ENCODE peak calls at places on chromosomes 4 and X, in eight cellular contexts. H is stomach, B is sigmoid colon, E is transverse colon, S is suprapubic skin, P is HepG2, F is K562, Z is SK-N-SH. I is an unnamed sample.

GRCh38 chr4:155539746-155540145 is 126.9 kb upstream of the GUCY1A1 start:
- DNase-seq in S (no peak), P (no peak), Z (no peak), E (no peak), H (no peak), B (no peak), F (no peak), I (no peak)

GRCh38 chr4:107035711-107036601 is at the start of gene DKK2:
- DNase-seq in H (no peak), F (no peak), Z (peak; percentile 40), E (peak; percentile 10), P (no peak), B (peak; percentile 74), S (peak; percentile 78), I (no peak)

GRCh38 chr4:95129036-95129435 is 371.3 kb downstream of the BMPR1B start:
- DNase-seq in H (no peak), Z (no peak), S (no peak), P (no peak), F (no peak), B (no peak), E (no peak), I (no peak)

GRCh38 chr4:153257151-153257620 is 52.9 kb downstream of the TRIM2 start:
- DNase-seq in P (no peak), E (no peak), S (no peak), F (no peak), B (no peak), Z (peak; percentile 70), H (no peak), I (no peak)

GRCh38 chr4:70728096-70728495 is 6.3 kb downstream of the RUFY3 start:
- DNase-seq in H (no peak), Z (no peak), P (no peak), B (no peak), S (no peak), E (no peak), F (no peak), I (peak; percentile 44)

GRCh38 chrX:8235026-8235425 is 64.0 kb upstream of the VCX2 start:
- DNase-seq in P (no peak), Z (no peak), S (no peak), F (no peak), H (no peak), E (no peak), B (no peak), I (no peak)

GRCh38 chrX:155886409-155886808 is 5.3 kb downstream of the VAMP7 start:
- DNase-seq in E (no peak), S (no peak), B (no peak), F (no peak), H (no peak), Z (no peak), P (no peak), I (no peak)

GRCh38 chrX:119734897-119735339 is 23.5 kb upstream of the SOWAHD start:
- DNase-seq in E (peak; percentile 19), H (peak; percentile 49), P (no peak), F (no peak), Z (peak; percentile 35), B (peak; percentile 78), S (no peak), I (peak; percentile 77)

GRCh38 chr4:53592686-53593641 is 1.7 kb upstream of the LNX1 start:
- DNase-seq in E (peak; percentile 69), H (peak; percentile 77), B (no peak), Z (no peak), F (peak; percentile 66), P (no peak), S (peak; percentile 73), I (peak; percentile 43)

GRCh38 chrX:132591719-132592275 is 103.0 kb upstream of the MBNL3 start:
- DNase-seq in P (no peak), E (no peak), Z (no peak), H (no peak), F (no peak), B (no peak), S (no peak), I (no peak)

GRCh38 chr4:8274772-8275241 is 5.3 kb downstream of the HTRA3 start:
- DNase-seq in E (peak; percentile 74), B (peak; percentile 98), H (peak; percentile 53), Z (peak; percentile 95), S (peak; percentile 94), F (no peak), P (no peak), I (peak; percentile 90)

GRCh38 chr4:1547863-1548637 is 136.1 kb downstream of the FAM53A start:
- DNase-seq in S (no peak), H (no peak), P (no peak), F (no peak), B (no peak), Z (no peak), E (no peak), I (peak; percentile 87)

GRCh38 chrX:153306527-153307115 is 14.9 kb downstream of the PNMA6F start:
- DNase-seq in P (no peak), S (no peak), F (no peak), B (no peak), Z (no peak), E (no peak), H (no peak), I (peak; percentile 22)

GRCh38 chrX:13843150-13843721 is 26.3 kb upstream of the GPM6B start:
- DNase-seq in P (no peak), S (no peak), Z (no peak), H (no peak), B (no peak), F (no peak), E (no peak), I (no peak)

GRCh38 chrX:16666541-16666940 is 16.6 kb downstream of the S100G start:
- DNase-seq in Z (no peak), S (no peak), E (no peak), P (no peak), F (no peak), B (no peak), H (no peak), I (no peak)

GRCh38 chrX:3154386-3154991 is 113.2 kb downstream of the ARSF start:
- DNase-seq in H (no peak), Z (no peak), E (no peak), B (no peak), F (no peak), S (no peak), P (no peak), I (no peak)

GRCh38 chr4:119207051-119207450 is 5.5 kb upstream of the USP53 start:
- DNase-seq in S (no peak), E (no peak), F (no peak), H (no peak), P (no peak), B (no peak), Z (no peak), I (no peak)

GRCh38 chr4:124806403-124806802 is 93.9 kb upstream of the ANKRD50 start:
- DNase-seq in B (no peak), S (no peak), Z (no peak), P (no peak), H (no peak), E (no peak), F (peak; percentile 4), I (no peak)

DNA sequence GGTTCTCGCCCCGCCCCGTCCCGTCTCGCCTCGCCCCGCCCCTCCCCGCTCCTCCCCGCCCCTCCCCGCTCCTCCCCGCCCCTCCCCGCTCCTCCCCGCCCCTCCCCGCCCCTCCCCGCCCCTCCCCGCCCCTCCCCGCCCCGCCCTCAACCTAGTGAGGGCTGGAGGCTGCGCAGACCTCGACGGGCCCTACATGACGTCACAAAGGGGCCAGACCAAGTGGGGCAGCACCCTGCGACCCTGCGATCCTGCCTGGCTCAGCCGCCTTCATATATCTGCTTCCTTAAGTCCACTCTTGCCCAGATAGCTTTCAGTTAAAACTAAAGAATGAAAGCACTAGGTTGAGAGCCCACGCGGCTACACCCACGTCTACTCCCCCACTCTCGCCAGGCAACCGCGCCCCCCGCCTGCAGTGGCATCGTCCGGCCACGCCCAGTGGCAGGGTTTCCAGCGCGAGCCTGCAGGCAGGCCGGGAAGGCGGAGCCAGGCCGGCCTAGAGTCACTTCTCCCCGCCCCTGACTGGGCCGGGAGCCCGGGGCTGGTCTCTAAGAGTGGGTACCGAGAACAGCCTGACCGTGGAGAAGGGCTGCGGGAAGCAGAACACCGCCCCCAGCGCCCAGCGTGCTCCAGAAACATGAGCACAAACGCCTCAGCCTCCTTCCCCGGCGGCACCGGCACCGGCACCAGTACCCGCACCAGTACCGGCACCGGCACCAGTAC is 1.5 kb upstream of the MAOA start:
- DNase-seq in H (peak; percentile 94), S (peak; percentile 93), E (peak; percentile 93), Z (peak; percentile 90), B (peak; percentile 97), F (peak; percentile 84), P (peak; percentile 85), I (peak; percentile 92)
- TF ChIP-seq POLR2AphosphoS5 in H (peak; percentile 92), S (no peak), E (peak; percentile 92), Z (no peak), B (peak; percentile 84), F (no peak), P (peak; percentile 49), I (peak; percentile 87)

GRCh38 chrX:49153467-49153866 is 9.1 kb upstream of the MAGIX start:
- DNase-seq in S (no peak), B (no peak), H (no peak), F (no peak), E (no peak), P (no peak), Z (no peak), I (no peak)
- TF ChIP-seq EP300 in S (no peak), B (no peak), H (no peak), F (no peak), E (no peak), P (no peak), Z (no peak), I (no peak)

GRCh38 chr4:26287748-26288147 is 33.1 kb upstream of the RBPJ start:
- DNase-seq in B (no peak), P (no peak), S (no peak), Z (no peak), E (no peak), H (no peak), F (no peak), I (no peak)

GRCh38 chr4:26285272-26285671 is 35.5 kb upstream of the RBPJ start:
- DNase-seq in Z (no peak), B (no peak), P (no peak), H (no peak), E (no peak), S (no peak), F (no peak), I (no peak)

GRCh38 chr4:26290276-26290675 is 30.5 kb upstream of the RBPJ start:
- DNase-seq in B (no peak), P (no peak), Z (no peak), E (no peak), F (no peak), H (no peak), S (no peak), I (no peak)

GRCh38 chr4:26289421-26289820 is 31.4 kb upstream of the RBPJ start:
- DNase-seq in Z (no peak), E (no peak), P (no peak), B (no peak), H (no peak), F (no peak), S (no peak), I (no peak)

GRCh38 chr4:26288308-26288982 is 32.4 kb upstream of the RBPJ start:
- DNase-seq in S (no peak), Z (no peak), B (no peak), P (no peak), F (no peak), H (no peak), E (no peak), I (peak; percentile 62)
- TF ChIP-seq POLR2AphosphoS5 in S (no peak), Z (no peak), B (no peak), P (no peak), F (no peak), H (no peak), E (no peak), I (no peak)

DNA sequence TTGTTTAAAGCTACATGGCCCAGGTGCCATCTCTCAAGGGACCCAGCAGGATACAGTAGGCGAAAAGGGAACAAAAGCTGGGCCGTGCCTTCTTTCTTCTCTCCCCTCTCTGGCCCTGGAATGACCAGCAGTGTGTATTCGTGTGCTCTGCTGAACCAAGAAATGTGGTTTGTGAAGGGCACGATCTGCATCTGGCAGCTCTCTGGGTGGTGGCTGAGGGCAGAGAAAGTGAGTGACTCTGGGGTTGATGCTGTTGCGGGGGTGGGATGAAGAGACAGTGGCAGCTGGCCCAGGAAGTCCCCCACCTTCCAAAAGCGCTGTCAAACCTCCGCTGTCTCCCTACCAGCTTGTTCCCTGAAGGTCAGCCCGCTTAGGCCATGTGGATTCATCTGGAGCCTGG is 88.3 kb downstream of the CLDN34 start:
- DNase-seq in Z (no peak), S (no peak), H (no peak), F (no peak), B (no peak), E (no peak), P (no peak), I (no peak)
- TF ChIP-seq EP300 in Z (no peak), S (no peak), H (no peak), F (no peak), B (no peak), E (no peak), P (no peak), I (no peak)

I was measured in upper lobe of left lung.